ENCODE peak calls at places on chromosomes 13 and 19, in ten cellular contexts. N is neuronal stem cell, B is SK-N-SH, X is K562, E is upper lobe of right lung, L is adrenal gland, Y is AG04450, V is NT2/D1, A is fibroblast of lung, S is tibial artery. Q is an unnamed sample. For H3K9me3, the result is how much of the 10 kb centered on the place peaks cover.

GRCh38 chr13:46908511-46908910 is 11.7 kb upstream of the HTR2A start:
- DNase-seq in N (no peak), B (no peak), X (no peak), E (no peak), L (no peak), Y (no peak), V (no peak), A (peak), S (no peak), Q (no peak)

GRCh38 chr13:40476175-40476958 is 190.1 kb downstream of the FOXO1 start:
- DNase-seq in N (no peak), B (no peak), X (no peak), E (no peak), L (no peak), Y (no peak), V (no peak), A (peak), S (no peak), Q (no peak)

GRCh38 chr19:40921005-40921897 is 39.2 kb upstream of the CYP2A7 start:
- DNase-seq in N (no peak), B (no peak), X (no peak), E (peak), L (no peak), Y (no peak), V (no peak), A (no peak), S (no peak), Q (no peak)

GRCh38 chr13:94248454-94249233 is 230.8 kb downstream of the DCT start:
- DNase-seq in N (no peak), B (no peak), X (no peak), E (no peak), L (no peak), Y (no peak), V (no peak), A (peak), S (no peak), Q (no peak)

GRCh38 chr13:112885782-112886268 is 83.2 kb upstream of the MCF2L start:
- DNase-seq in N (peak), B (peak), X (peak), E (peak), L (peak), Y (peak), V (no peak), A (peak), S (peak), Q (no peak)

GRCh38 chr19:17457621-17458020 is 3.1 kb downstream of the NXNL1 start:
- DNase-seq in N (no peak), B (no peak), X (no peak), E (no peak), L (no peak), Y (no peak), V (no peak), A (no peak), S (no peak), Q (no peak)

GRCh38 chr13:39202746-39203145 is 164.5 kb downstream of the NHLRC3 start:
- DNase-seq in N (no peak), B (no peak), X (no peak), E (no peak), L (no peak), Y (no peak), V (no peak), A (no peak), S (no peak), Q (no peak)

GRCh38 chr13:110454956-110455355 is 106.6 kb downstream of the RAB20 start:
- DNase-seq in N (no peak), B (no peak), X (no peak), E (no peak), L (no peak), Y (no peak), V (no peak), A (no peak), S (peak), Q (no peak)

GRCh38 chr13:20521388-20521787 is 4.3 kb downstream of the CRYL1 start:
- DNase-seq in N (no peak), B (no peak), X (no peak), E (no peak), L (no peak), Y (no peak), V (no peak), A (no peak), S (no peak), Q (no peak)

GRCh38 chr13:51894239-51894638 is 32.5 kb downstream of the CCDC70 start:
- DNase-seq in N (no peak), B (no peak), X (no peak), E (no peak), L (no peak), Y (no peak), V (no peak), A (no peak), S (no peak), Q (no peak)

GRCh38 chr19:12187625-12188024 is 24.7 kb downstream of the ZNF136 start:
- DNase-seq in N (no peak), B (no peak), X (no peak), E (no peak), L (no peak), Y (no peak), V (no peak), A (no peak), S (no peak), Q (no peak)

GRCh38 chr19:14410775-14411134 is 8.4 kb downstream of the DDX39A start:
- DNase-seq in N (no peak), B (no peak), X (peak), E (no peak), L (no peak), Y (no peak), V (no peak), A (no peak), S (no peak), Q (no peak)

GRCh38 chr13:49690133-49690989 is 925 bp downstream of the EBPL start:
- DNase-seq in N (no peak), B (peak), X (peak), E (no peak), L (peak), Y (peak), V (no peak), A (peak), S (no peak), Q (no peak)

GRCh38 chr19:18504886-18505610 is 16.8 kb downstream of the ELL start:
- DNase-seq in N (no peak), B (no peak), X (no peak), E (no peak), L (no peak), Y (no peak), V (no peak), A (no peak), S (no peak), Q (no peak)

GRCh38 chr19:13506550-13506878 is 235 bp upstream of the CACNA1A start:
- DNase-seq in N (peak), B (no peak), X (no peak), E (no peak), L (no peak), Y (peak), V (no peak), A (peak), S (no peak), Q (no peak)

GRCh38 chr19:3482507-3483225 is 575 bp downstream of the SMIM44 start:
- DNase-seq in N (no peak), B (peak), X (peak), E (no peak), L (no peak), Y (no peak), V (no peak), A (no peak), S (no peak), Q (no peak)

GRCh38 chr19:30082168-30082567 is 140.1 kb downstream of the URI1 start:
- DNase-seq in N (no peak), B (no peak), X (no peak), E (no peak), L (no peak), Y (no peak), V (no peak), A (no peak), S (no peak), Q (no peak)

GRCh38 chr13:47114030-47114429 is 217.2 kb upstream of the HTR2A start:
- DNase-seq in N (no peak), B (no peak), X (no peak), E (no peak), L (no peak), Y (peak), V (no peak), A (peak), S (no peak), Q (no peak)

GRCh38 chr19:4553092-4553695 is 6.3 kb downstream of the SEMA6B start:
- DNase-seq in N (no peak), B (no peak), X (no peak), E (no peak), L (no peak), Y (no peak), V (no peak), A (no peak), S (no peak), Q (no peak)

GRCh38 chr13:31818236-31818635 is 78.9 kb downstream of the RXFP2 start:
- DNase-seq in N (no peak), B (no peak), X (no peak), E (no peak), L (no peak), Y (no peak), V (no peak), A (peak), S (no peak), Q (no peak)

GRCh38 chr19:2488942-2489731 is 13.2 kb downstream of the GADD45B start:
- DNase-seq in N (no peak), B (peak), X (peak), E (peak), L (peak), Y (no peak), V (no peak), A (peak), S (peak), Q (no peak)

GRCh38 chr19:32676186-32676894 is 692 bp downstream of the RGS9BP start:
- DNase-seq in N (peak), B (peak), X (no peak), E (peak), L (peak), Y (no peak), V (no peak), A (no peak), S (no peak), Q (no peak)

GRCh38 chr19:18520848-18521691 is 800 bp downstream of the ELL start:
- DNase-seq in N (peak), B (no peak), X (peak), E (peak), L (peak), Y (no peak), V (no peak), A (no peak), S (no peak), Q (no peak)

GRCh38 chr13:24274452-24274971 is 34.9 kb upstream of the C1QTNF9 start:
- DNase-seq in N (no peak), B (no peak), X (no peak), E (peak), L (peak), Y (peak), V (no peak), A (no peak), S (no peak), Q (no peak)

GRCh38 chr13:26991508-26992181 is 180.0 kb downstream of the USP12 start:
- DNase-seq in N (no peak), B (no peak), X (no peak), E (no peak), L (peak), Y (no peak), V (no peak), A (no peak), S (no peak), Q (no peak)

GRCh38 chr13:27425918-27426630 is 1.7 kb downstream of the GTF3A start:
- DNase-seq in N (no peak), B (peak), X (peak), E (peak), L (peak), Y (no peak), V (no peak), A (peak), S (peak), Q (peak)

GRCh38 chr13:26688286-26688685 is 72.3 kb downstream of the GPR12 start:
- DNase-seq in N (no peak), B (no peak), X (no peak), E (no peak), L (no peak), Y (no peak), V (no peak), A (no peak), S (no peak), Q (no peak)

GRCh38 chr13:97889803-97890202 is 63.7 kb upstream of the IPO5 start:
- DNase-seq in N (no peak), B (no peak), X (no peak), E (no peak), L (peak), Y (no peak), V (no peak), A (no peak), S (no peak), Q (no peak)

GRCh38 chr13:97895383-97895782 is 58.1 kb upstream of the IPO5 start:
- DNase-seq in N (no peak), B (no peak), X (no peak), E (no peak), L (no peak), Y (no peak), V (no peak), A (no peak), S (no peak), Q (no peak)

DNA sequence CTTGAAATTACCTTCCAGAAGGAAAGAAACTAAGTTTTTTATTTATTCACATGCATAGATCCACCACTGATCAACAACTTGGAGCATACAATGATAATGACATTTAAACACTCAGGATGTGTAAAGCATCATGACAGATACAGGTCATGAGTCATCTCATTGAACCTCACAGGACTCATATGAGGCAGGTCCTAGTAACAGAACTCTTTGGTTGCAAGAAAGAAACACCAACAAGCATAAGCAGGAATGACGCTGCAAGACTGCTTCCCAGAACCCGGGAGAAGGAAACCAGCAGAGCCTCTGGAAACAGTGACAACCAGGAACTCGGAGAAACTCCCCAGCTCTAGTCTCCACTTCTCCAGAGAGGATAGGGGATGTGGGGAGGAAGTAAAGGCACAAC is 60.8 kb upstream of the IPO5 start:
- DNase-seq in N (no peak), B (no peak), X (no peak), E (no peak), L (no peak), Y (no peak), V (no peak), A (peak), S (no peak), Q (no peak)
- H3K9me3 ChIP-seq in N (under half), B (under half), X (under half), E (under half), L (under half), Y (under half), V (under half), A (under half), S (under half), Q (under half)

GRCh38 chr19:11092181-11092538 is 2.9 kb downstream of the LDLR start:
- DNase-seq in N (no peak), B (no peak), X (no peak), E (no peak), L (no peak), Y (no peak), V (no peak), A (peak), S (no peak), Q (no peak)
- H3K9me3 ChIP-seq in N (under half), B (under half), X (under half), E (under half), L (under half), Y (under half), V (under half), A (under half), S (under half), Q (under half)

DNA sequence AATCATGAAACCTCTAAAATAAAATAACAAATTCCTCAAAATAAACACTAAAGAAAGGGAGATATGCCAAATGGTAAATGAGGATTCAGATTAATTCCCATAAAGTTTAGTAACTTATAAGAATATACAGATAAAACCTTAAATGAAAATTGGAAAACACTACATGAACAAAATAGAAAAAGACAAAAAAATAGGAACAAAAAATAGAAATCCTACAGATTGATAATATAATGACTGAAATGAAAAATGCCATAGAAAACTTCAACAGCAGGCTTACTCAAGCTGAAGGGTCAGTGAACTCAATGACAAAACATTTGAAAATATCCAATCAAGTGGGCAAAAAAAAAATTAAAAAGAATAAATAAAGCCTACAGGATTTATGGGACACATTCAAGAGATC is 1784.8 kb downstream of the PCDH9 start:
- DNase-seq in N (no peak), B (no peak), X (no peak), E (no peak), L (no peak), Y (no peak), V (no peak), A (no peak), S (no peak), Q (no peak)
- H3K9me3 ChIP-seq in N (under half), B (under half), X (under half), E (under half), L (under half), Y (under half), V (under half), A (under half), S (under half), Q (under half)

GRCh38 chr19:50042363-50043024 is 16.7 kb downstream of the ZNF473 start:
- DNase-seq in N (no peak), B (no peak), X (no peak), E (no peak), L (no peak), Y (no peak), V (no peak), A (no peak), S (no peak), Q (no peak)
- H3K9me3 ChIP-seq in N (half or more), B (under half), X (half or more), E (under half), L (under half), Y (half or more), V (half or more), A (under half), S (under half), Q (under half)

DNA sequence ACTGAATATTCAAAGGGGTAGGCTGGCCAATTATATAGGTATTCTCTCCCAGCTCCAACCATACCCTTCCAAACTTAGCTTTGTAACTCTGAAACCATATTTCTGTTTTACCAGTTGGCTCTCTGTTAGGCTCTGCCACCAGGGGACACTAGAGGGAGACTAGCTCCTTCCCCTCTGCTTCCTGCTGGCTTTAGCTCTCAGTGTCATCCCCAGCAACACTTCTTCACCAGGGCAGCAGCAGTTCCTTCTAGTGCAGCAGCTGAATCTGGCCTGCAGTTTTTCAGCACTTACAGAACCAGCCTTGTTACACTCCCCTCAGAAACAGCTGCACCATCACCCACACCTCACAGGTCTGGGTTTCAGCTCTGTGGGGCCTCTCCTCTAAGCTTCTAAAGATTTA is 51.0 kb upstream of the DOCK9 start:
- DNase-seq in N (no peak), B (no peak), X (peak), E (no peak), L (no peak), Y (no peak), V (peak), A (no peak), S (no peak), Q (no peak)
- H3K9me3 ChIP-seq in N (under half), B (under half), X (under half), E (under half), L (under half), Y (under half), V (under half), A (under half), S (under half), Q (under half)

GRCh38 chr19:6887326-6887725 is at the start of gene ADGRE1:
- DNase-seq in N (no peak), B (no peak), X (no peak), E (no peak), L (peak), Y (no peak), V (no peak), A (no peak), S (no peak), Q (no peak)
- H3K9me3 ChIP-seq in N (under half), B (under half), X (under half), E (under half), L (under half), Y (under half), V (under half), A (under half), S (under half), Q (under half)

DNA sequence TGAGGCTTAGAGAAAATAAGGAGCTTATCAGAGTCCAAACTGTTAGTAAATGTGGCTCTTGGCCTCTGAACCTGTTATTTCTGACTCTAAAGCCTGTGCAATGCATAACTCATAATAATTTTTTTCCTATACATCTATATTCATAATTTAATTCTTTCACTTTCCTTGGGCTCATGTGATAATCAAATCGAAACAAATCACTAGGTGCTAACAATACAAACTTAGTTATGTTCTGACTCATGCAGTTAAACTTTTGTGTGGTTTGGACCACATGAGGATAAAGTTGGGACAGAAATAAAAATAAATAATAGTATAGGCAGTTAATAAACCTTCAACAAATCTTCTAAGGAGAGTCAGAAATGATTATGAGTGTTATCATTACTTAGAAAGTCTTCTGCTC is 1629.0 kb downstream of the OLFM4 start:
- DNase-seq in N (no peak), B (no peak), X (no peak), E (no peak), L (no peak), Y (no peak), V (no peak), A (no peak), S (no peak), Q (no peak)
- H3K9me3 ChIP-seq in N (under half), B (under half), X (under half), E (under half), L (under half), Y (under half), V (under half), A (under half), S (under half), Q (under half)

DNA sequence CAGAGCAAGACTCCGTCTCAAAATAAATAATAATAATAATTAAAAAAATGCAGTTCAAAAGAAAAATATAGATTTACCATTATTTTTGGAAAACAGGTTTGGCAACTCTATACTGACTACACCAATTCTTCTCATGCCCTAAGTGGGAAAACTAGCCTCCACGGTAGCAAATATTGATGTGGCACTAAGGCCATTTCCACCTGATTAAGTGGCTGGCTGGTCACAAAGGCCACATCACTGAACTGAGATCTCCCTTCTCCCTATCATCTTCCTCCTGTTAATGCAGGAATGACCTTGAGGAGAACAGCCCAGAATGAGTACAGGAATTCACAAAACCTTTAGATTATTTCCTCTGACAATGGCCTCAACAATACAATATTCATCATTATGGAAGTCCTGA is 18.6 kb downstream of the ZNF814 start:
- DNase-seq in N (no peak), B (no peak), X (no peak), E (no peak), L (no peak), Y (no peak), V (no peak), A (no peak), S (no peak), Q (no peak)
- H3K9me3 ChIP-seq in N (under half), B (under half), X (under half), E (half or more), L (half or more), Y (half or more), V (under half), A (under half), S (half or more), Q (half or more)

Q was measured in esophagus squamous epithelium.